ENCODE peak calls at places on chromosomes 13 and 19, in five cellular contexts. W, X, Q, T and I are unnamed samples.

GRCh38 chr19:35041548-35042055 is at the start of gene HPN:
- DNase-seq in W (peak), X (no peak), Q (peak), T (no peak), I (no peak)

GRCh38 chr13:30341815-30342570 is 34.6 kb upstream of the KATNAL1 start:
- DNase-seq in W (no peak), X (peak), Q (no peak), T (peak), I (no peak)

GRCh38 chr13:67069117-67069767 is 160.9 kb downstream of the PCDH9 start:
- DNase-seq in W (no peak), X (peak), Q (no peak), T (no peak), I (no peak)

GRCh38 chr13:37442996-37443395 is 155.6 kb downstream of the POSTN start:
- DNase-seq in W (no peak), X (no peak), Q (no peak), T (peak), I (no peak)

GRCh38 chr19:35911790-35912189 is 3.7 kb upstream of the TYROBP start:
- DNase-seq in W (no peak), X (peak), Q (no peak), T (no peak), I (no peak)

GRCh38 chr19:16067205-16067938 is 8.9 kb upstream of the TPM4 start:
- DNase-seq in W (no peak), X (peak), Q (no peak), T (no peak), I (no peak)

GRCh38 chr19:11465605-11466004 is 15.2 kb downstream of the ELAVL3 start:
- DNase-seq in W (no peak), X (no peak), Q (peak), T (no peak), I (no peak)

GRCh38 chr19:43681826-43682225 is 11.9 kb upstream of the PLAUR start:
- DNase-seq in W (no peak), X (no peak), Q (no peak), T (no peak), I (no peak)

GRCh38 chr19:18128044-18128443 is 24.9 kb upstream of the PIK3R2 start:
- DNase-seq in W (no peak), X (peak), Q (no peak), T (peak), I (no peak)

GRCh38 chr13:31119966-31120733 is 41.6 kb downstream of the HSPH1 start:
- DNase-seq in W (peak), X (peak), Q (no peak), T (peak), I (no peak)

GRCh38 chr19:38715540-38715939 is 28.7 kb downstream of the CAPN12 start:
- DNase-seq in W (no peak), X (no peak), Q (no peak), T (no peak), I (no peak)

GRCh38 chr13:30105381-30105780 is 202.0 kb downstream of the KATNAL1 start:
- DNase-seq in W (peak), X (no peak), Q (peak), T (no peak), I (no peak)

GRCh38 chr13:100381595-100382224 is 206.9 kb downstream of the GGACT start:
- DNase-seq in W (peak), X (no peak), Q (no peak), T (no peak), I (no peak)

GRCh38 chr13:50844181-50844875 is 836 bp upstream of the DLEU7 start:
- DNase-seq in W (no peak), X (no peak), Q (no peak), T (no peak), I (no peak)

GRCh38 chr13:70206671-70207070 is 98.4 kb upstream of the KLHL1 start:
- DNase-seq in W (no peak), X (no peak), Q (no peak), T (no peak), I (no peak)

GRCh38 chr19:37966211-37967072 is 59.4 kb downstream of the SIPA1L3 start:
- DNase-seq in W (no peak), X (peak), Q (no peak), T (no peak), I (no peak)

GRCh38 chr13:44411841-44412240 is 38.2 kb downstream of the SERP2 start:
- DNase-seq in W (no peak), X (no peak), Q (no peak), T (no peak), I (no peak)

GRCh38 chr19:10518444-10519361 is 1.5 kb upstream of the S1PR5 start:
- DNase-seq in W (peak), X (no peak), Q (no peak), T (no peak), I (no peak)

GRCh38 chr13:68727788-68728187 is 1379.8 kb upstream of the ATXN8OS start:
- DNase-seq in W (no peak), X (no peak), Q (no peak), T (no peak), I (no peak)

GRCh38 chr13:112521073-112521685 is 66.8 kb downstream of the TUBGCP3 start:
- DNase-seq in W (peak), X (peak), Q (no peak), T (no peak), I (no peak)

GRCh38 chr13:23450340-23451046 is 17.0 kb upstream of the SACS start:
- DNase-seq in W (no peak), X (no peak), Q (no peak), T (no peak), I (no peak)

GRCh38 chr13:70183041-70183440 is 74.8 kb upstream of the KLHL1 start:
- DNase-seq in W (no peak), X (no peak), Q (no peak), T (peak), I (no peak)

GRCh38 chr13:60275208-60275607 is 111.5 kb upstream of the DIAPH3 start:
- DNase-seq in W (no peak), X (no peak), Q (no peak), T (no peak), I (no peak)

GRCh38 chr13:87172166-87172825 is 498.9 kb upstream of the SLITRK5 start:
- DNase-seq in W (no peak), X (no peak), Q (no peak), T (peak), I (no peak)

GRCh38 chr13:64709079-64709478 is 2521.1 kb downstream of the PCDH9 start:
- DNase-seq in W (no peak), X (no peak), Q (no peak), T (peak), I (no peak)

GRCh38 chr13:43261018-43261417 is 237.6 kb downstream of the DNAJC15 start:
- DNase-seq in W (no peak), X (peak), Q (no peak), T (peak), I (no peak)

GRCh38 chr13:47175172-47175806 is 278.4 kb upstream of the HTR2A start:
- DNase-seq in W (no peak), X (peak), Q (no peak), T (peak), I (no peak)

GRCh38 chr13:113187263-113187669 is 21.2 kb downstream of the PCID2 start:
- DNase-seq in W (no peak), X (peak), Q (no peak), T (peak), I (no peak)

GRCh38 chr19:50722248-50723013 is 733 bp upstream of the CLEC11A start:
- DNase-seq in W (no peak), X (peak), Q (no peak), T (no peak), I (no peak)

GRCh38 chr19:50721441-50722137 is 1.6 kb upstream of the CLEC11A start:
- DNase-seq in W (no peak), X (no peak), Q (no peak), T (no peak), I (no peak)

GRCh38 chr19:50724522-50725217 is 1.5 kb downstream of the CLEC11A start:
- DNase-seq in W (peak), X (peak), Q (peak), T (peak), I (peak)

GRCh38 chr19:50723735-50724521 is 764 bp downstream of the CLEC11A start:
- DNase-seq in W (no peak), X (no peak), Q (no peak), T (no peak), I (no peak)

DNA sequence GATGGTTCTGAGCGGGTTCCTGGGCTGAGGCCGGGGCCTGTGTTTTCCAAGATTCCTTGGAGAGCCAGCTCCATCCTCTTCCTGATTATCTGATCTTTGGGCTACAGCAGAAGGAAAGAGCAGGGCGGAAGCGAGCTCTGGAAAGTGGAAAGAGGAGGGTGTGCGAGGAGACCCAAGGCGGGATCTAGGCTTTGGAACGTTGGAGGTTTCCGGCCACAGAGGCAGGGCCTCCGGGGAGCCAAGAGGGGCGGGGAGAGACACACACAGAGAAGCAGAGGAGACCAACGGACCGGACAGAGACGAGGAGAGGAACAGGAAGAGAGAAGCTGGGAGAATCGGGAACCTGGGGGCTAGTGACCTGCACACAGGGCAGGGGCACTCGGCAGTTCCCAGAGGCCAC is at the start of gene CLEC11A:
- DNase-seq in W (no peak), X (peak), Q (no peak), T (no peak), I (no peak)
- H3K14ac ChIP-seq in W (no peak), X (peak), Q (no peak), T (no peak), I (peak)

DNA sequence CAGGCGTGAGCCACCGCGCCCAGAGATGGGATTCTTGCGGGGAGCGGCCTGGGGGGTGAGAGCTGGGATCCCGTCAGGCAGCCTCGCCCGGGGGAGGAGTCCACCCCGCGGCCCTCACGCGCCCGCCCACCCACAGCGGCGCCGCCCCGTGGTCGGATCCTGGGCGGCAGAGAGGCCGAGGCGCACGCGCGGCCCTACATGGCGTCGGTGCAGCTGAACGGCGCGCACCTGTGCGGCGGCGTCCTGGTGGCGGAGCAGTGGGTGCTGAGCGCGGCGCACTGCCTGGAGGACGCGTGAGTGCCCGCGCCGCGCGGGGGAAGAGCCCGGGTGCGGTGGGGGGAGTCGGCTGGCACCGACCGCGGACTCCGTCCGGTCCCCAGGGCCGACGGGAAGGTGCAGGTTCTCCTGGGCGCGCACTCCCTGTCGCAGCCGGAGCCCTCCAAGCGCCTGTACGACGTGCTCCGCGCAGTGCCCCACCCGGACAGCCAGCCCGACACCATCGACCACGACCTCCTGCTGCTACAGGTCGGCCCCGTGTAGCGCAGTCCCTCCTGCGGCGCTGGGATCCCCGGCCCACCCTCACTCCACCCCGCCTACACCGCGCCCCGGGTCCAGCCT is 1.1 kb downstream of the CFD start:
- DNase-seq in W (no peak), X (peak), Q (no peak), T (peak), I (peak)
- H3K14ac ChIP-seq in W (no peak), X (no peak), Q (peak), T (peak), I (peak)

GRCh38 chr19:48812094-48812929 is 1.5 kb upstream of the BCAT2 start:
- DNase-seq in W (peak), X (peak), Q (peak), T (peak), I (peak)
- H3K14ac ChIP-seq in W (no peak), X (no peak), Q (peak), T (no peak), I (peak)

GRCh38 chr19:6745965-6746364 is 6.5 kb downstream of the TRIP10 start:
- DNase-seq in W (no peak), X (no peak), Q (no peak), T (no peak), I (no peak)

GRCh38 chr19:6744381-6745288 is 5.2 kb downstream of the TRIP10 start:
- DNase-seq in W (no peak), X (peak), Q (no peak), T (peak), I (no peak)

GRCh38 chr19:6743071-6743470 is 3.6 kb downstream of the TRIP10 start:
- DNase-seq in W (no peak), X (no peak), Q (no peak), T (no peak), I (no peak)

GRCh38 chr19:6740589-6741348 is 1.3 kb downstream of the TRIP10 start:
- DNase-seq in W (no peak), X (peak), Q (peak), T (peak), I (peak)

GRCh38 chr19:6743714-6744380 is 4.4 kb downstream of the TRIP10 start:
- DNase-seq in W (no peak), X (peak), Q (no peak), T (peak), I (peak)
- H3K14ac ChIP-seq in W (no peak), X (peak), Q (no peak), T (no peak), I (no peak)

DNA sequence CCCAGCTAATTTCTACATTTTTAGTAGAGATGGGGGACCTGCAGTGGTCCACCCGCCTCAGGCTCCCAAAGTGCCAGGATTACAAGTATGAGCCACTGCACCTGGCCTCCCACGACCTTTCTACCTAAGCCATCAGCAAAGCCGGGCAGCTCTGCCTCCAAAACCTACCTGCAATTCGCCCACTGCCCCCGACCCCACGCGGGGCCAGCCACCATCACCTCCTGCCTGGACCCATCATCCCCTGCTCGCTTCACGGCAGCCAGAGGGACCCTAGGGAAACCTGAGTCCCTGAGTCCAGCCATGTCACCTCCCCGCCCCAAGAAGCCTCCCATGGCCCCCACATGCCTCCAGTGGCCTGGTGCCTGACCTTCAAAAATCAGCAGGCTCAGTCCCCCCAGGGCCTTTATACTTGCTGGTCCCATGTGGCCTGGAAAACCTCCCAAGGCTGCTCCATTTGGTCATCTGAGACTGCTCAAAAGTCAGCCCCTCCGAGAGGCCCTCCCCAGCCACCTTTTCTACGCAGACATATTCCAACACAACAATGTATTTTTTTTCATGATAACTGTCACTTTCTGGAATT is 12.1 kb downstream of the ERCC2 start:
- DNase-seq in W (no peak), X (no peak), Q (no peak), T (no peak), I (no peak)
- H3K14ac ChIP-seq in W (no peak), X (no peak), Q (no peak), T (no peak), I (no peak)

GRCh38 chr19:45253396-45254027 is 2.4 kb downstream of the MARK4 start:
- DNase-seq in W (no peak), X (peak), Q (no peak), T (no peak), I (no peak)

GRCh38 chr19:45249261-45250033 is 1.6 kb upstream of the MARK4 start:
- DNase-seq in W (no peak), X (no peak), Q (no peak), T (no peak), I (no peak)

GRCh38 chr19:45250216-45250831 is 747 bp upstream of the MARK4 start:
- DNase-seq in W (no peak), X (no peak), Q (no peak), T (no peak), I (no peak)

GRCh38 chr19:45250832-45251451 is at the start of gene MARK4:
- DNase-seq in W (peak), X (peak), Q (peak), T (peak), I (peak)

DNA sequence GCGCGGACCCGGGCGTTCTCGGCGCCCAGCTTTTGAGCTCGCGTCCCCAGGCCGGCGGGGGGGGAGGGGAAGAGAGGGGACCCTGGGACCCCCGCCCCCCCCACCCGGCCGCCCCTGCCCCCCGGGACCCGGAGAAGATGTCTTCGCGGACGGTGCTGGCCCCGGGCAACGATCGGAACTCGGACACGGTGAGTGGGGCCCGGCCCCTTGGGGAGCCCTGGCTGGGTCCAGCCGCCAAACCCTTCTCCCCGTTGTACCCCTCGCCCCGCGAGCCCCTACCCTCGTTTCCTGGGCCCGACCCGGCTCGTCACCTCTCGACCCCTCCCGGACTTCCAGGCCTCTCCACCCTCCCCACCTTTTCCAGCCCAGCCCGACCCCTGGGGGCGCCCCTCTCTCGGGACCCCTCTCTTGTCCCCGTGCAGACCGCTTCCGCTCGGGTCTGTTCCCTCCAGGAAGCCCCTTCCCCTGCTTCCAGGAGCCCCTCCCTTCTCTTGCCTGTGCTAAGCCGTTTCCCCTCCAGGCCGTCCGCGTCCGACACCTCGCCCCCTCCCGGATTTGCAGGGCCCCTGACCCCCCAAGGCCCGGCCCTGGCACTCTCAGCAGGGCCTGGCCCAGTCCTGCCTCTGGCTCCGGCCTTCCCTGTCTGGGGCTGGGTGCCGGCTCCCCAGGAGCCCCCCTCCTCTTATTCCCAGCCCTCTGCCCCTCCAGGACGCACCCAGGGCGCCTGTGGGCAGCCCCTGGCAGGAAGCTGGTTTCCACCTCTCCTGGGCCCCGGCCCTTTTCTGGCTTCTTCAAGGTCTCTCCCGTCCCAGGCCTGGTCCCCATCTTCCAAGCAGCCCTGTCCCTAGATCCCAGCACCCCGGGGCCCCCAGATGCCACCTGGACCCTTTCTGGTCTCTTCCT is 632 bp downstream of the MARK4 start:
- DNase-seq in W (peak), X (no peak), Q (no peak), T (peak), I (no peak)
- H3K14ac ChIP-seq in W (no peak), X (peak), Q (no peak), T (peak), I (peak)